ENCODE peak calls at places on chromosomes 7 and 10, in five cellular contexts. A is upper lobe of right lung, B is esophagus squamous epithelium, K is PC-3, F is lung. R is an unnamed sample.
A peak's percentile ranks its signal among the peaks of the same experiment; 100 is the strongest.

GRCh38 chr7:87874066-87874465 is 2.1 kb downstream of the SLC25A40 start:
- DNase-seq in A (no peak), B (no peak), K (no peak), F (no peak), R (no peak)

GRCh38 chr7:118372530-118372929 is 148.0 kb downstream of the ANKRD7 start:
- DNase-seq in A (no peak), B (no peak), K (no peak), F (no peak), R (no peak)

GRCh38 chr10:121851791-121852190 is 76.0 kb downstream of the ATE1 start:
- DNase-seq in A (no peak), B (no peak), K (no peak), F (no peak), R (no peak)

GRCh38 chr7:150323682-150324365 is 479 bp upstream of the ACTR3C start:
- DNase-seq in A (no peak), B (no peak), K (peak; percentile 8), F (no peak), R (no peak)

GRCh38 chr7:25859412-25859704 is 292.6 kb upstream of the NFE2L3 start:
- DNase-seq in A (no peak), B (no peak), K (no peak), F (no peak), R (no peak)

GRCh38 chr10:124336186-124336585 is 82.5 kb downstream of the OAT start:
- DNase-seq in A (no peak), B (no peak), K (no peak), F (no peak), R (no peak)

GRCh38 chr7:41576176-41576575 is 126.7 kb downstream of the INHBA start:
- DNase-seq in A (no peak), B (no peak), K (peak; percentile 56), F (no peak), R (no peak)

GRCh38 chr7:41695661-41696322 is 7.1 kb downstream of the INHBA start:
- DNase-seq in A (no peak), B (no peak), K (no peak), F (no peak), R (no peak)

GRCh38 chr10:114504769-114505579 is 100.7 kb upstream of the AFAP1L2 start:
- DNase-seq in A (no peak), B (no peak), K (peak; percentile 40), F (peak; percentile 57), R (peak; percentile 60)

GRCh38 chr7:159097661-159098423 is 46.8 kb downstream of the VIPR2 start:
- DNase-seq in A (peak; percentile 59), B (no peak), K (no peak), F (no peak), R (no peak)

GRCh38 chr7:150946826-150947750 is 31.0 kb downstream of the KCNH2 start:
- DNase-seq in A (peak; percentile 62), B (no peak), K (no peak), F (no peak), R (no peak)

GRCh38 chr7:70563960-70564359 is 568.0 kb upstream of the GALNT17 start:
- DNase-seq in A (no peak), B (no peak), K (no peak), F (no peak), R (no peak)

GRCh38 chr7:70565723-70566122 is 566.2 kb upstream of the GALNT17 start:
- DNase-seq in A (no peak), B (no peak), K (no peak), F (no peak), R (no peak)

GRCh38 chr7:70568674-70569334 is 563.1 kb upstream of the GALNT17 start:
- DNase-seq in A (no peak), B (no peak), K (no peak), F (no peak), R (peak; percentile 81)

GRCh38 chr7:70569335-70569819 is 562.6 kb upstream of the GALNT17 start:
- DNase-seq in A (no peak), B (no peak), K (no peak), F (no peak), R (no peak)

DNA sequence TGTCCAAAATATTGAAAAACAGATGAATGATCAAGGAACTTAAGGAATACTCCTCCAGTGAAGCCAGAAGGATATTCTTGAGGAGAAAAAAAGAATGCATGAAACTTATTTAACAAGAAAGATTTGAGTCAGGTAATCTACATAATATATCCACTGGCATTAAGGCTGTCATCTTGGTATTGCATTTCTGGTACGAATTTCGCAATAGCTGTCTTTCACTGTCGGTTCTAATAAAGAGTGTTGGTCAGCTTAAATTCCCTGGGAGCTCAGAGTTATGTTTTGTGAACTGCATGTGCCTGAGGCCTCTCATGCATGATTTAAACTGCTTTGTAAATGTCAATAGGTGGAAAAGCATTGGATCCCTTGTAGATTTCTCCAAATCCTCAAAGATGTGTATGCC is 565.3 kb upstream of the GALNT17 start:
- DNase-seq in A (no peak), B (no peak), K (no peak), F (no peak), R (no peak)
- TF ChIP-seq CTCF in A (no peak), B (no peak), K (no peak), F (no peak), R (no peak)

GRCh38 chr10:565676-566075 is 123.8 kb downstream of the DIP2C start:
- DNase-seq in A (no peak), B (no peak), K (no peak), F (no peak), R (no peak)
- H3K9me3 ChIP-seq in A (no peaks in the 10 kb centered on the region), B (no peaks in the 10 kb centered on the region), K (no peaks in the 10 kb centered on the region), F (peaks cover 11% of the 10 kb centered on the region), R (no peaks in the 10 kb centered on the region)

GRCh38 chr7:30463400-30464145 is 15.0 kb downstream of the NOD1 start:
- DNase-seq in A (no peak), B (no peak), K (no peak), F (no peak), R (no peak)
- H3K4me1 ChIP-seq in A (peaks cover 70% of the 10 kb centered on the region), B (peaks cover 75% of the 10 kb centered on the region), K (peaks cover 10% of the 10 kb centered on the region), F (peaks cover 41% of the 10 kb centered on the region), R (peaks cover 28% of the 10 kb centered on the region)

GRCh38 chr7:98265841-98266271 is 13.8 kb upstream of the TECPR1 start:
- DNase-seq in A (no peak), B (no peak), K (no peak), F (no peak), R (no peak)

GRCh38 chr7:98267305-98267704 is 14.2 kb upstream of the BRI3 start:
- DNase-seq in A (no peak), B (no peak), K (no peak), F (no peak), R (no peak)

DNA sequence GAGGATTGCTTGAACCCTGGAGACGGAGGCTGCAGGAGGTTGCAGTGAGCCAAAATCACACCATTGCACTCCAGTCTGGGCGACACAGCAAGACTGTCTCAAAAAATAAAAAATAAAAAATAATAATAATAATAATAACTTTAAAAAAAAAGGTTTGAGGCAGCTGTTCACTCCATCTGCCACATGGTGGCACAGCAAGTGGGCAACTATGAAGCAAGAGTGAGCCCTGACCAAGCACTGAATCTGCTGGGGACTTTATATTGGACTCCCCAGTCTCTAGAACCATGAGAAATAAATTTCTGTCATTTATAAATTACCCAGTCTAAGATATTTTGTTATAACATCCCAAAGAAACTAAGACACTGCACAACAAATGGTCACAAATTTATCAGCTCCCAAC is 14.6 kb upstream of the BRI3 start:
- DNase-seq in A (no peak), B (no peak), K (no peak), F (no peak), R (no peak)
- TF ChIP-seq CTCF in A (peak; percentile 52), B (peak; percentile 34), K (peak; percentile 44), F (no peak), R (peak; percentile 21)

R was measured in thyroid gland.